ENCODE peak calls at places on chromosome 16, in eight cellular contexts. A, X, P, V, C, L, F and Q are unnamed samples.

GRCh38 chr16:67339453-67339852 is 12.8 kb downstream of the LRRC36 start:
- DNase-seq in A (no peak), L (no peak), P (no peak), V (no peak), F (no peak), C (no peak), X (peak; percentile 8), Q (no peak)

GRCh38 chr16:17404903-17405691 is 65.7 kb downstream of the XYLT1 start:
- DNase-seq in V (peak; percentile 97), F (peak; percentile 21), L (peak; percentile 50), C (no peak), X (peak; percentile 94), P (peak; percentile 49), A (no peak), Q (peak; percentile 91)

GRCh38 chr16:46885960-46886763 is 2.0 kb downstream of the GPT2 start:
- DNase-seq in A (no peak), C (peak; percentile 77), V (no peak), P (no peak), L (no peak), X (no peak), F (peak; percentile 41), Q (no peak)

GRCh38 chr16:57623251-57624043 is 5.0 kb upstream of the ADGRG1 start:
- DNase-seq in P (peak; percentile 65), A (peak; percentile 77), L (peak; percentile 54), F (no peak), C (peak; percentile 78), V (peak; percentile 72), X (no peak), Q (peak; percentile 71)

GRCh38 chr16:4660454-4661007 is 32.8 kb upstream of the NUDT16L1 start:
- DNase-seq in X (no peak), C (peak; percentile 70), F (peak; percentile 50), V (no peak), P (peak; percentile 42), A (no peak), L (peak; percentile 77), Q (no peak)

GRCh38 chr16:3458852-3459361 is 15.4 kb downstream of the NAA60 start:
- DNase-seq in P (peak; percentile 68), A (no peak), V (no peak), F (no peak), C (peak; percentile 57), L (peak; percentile 53), X (no peak), Q (no peak)

GRCh38 chr16:57473176-57473840 is 10.8 kb downstream of the POLR2C start:
- DNase-seq in C (no peak), P (no peak), A (no peak), L (no peak), V (no peak), X (no peak), F (no peak), Q (no peak)

GRCh38 chr16:82621796-82622195 is 5.0 kb upstream of the CDH13 start:
- DNase-seq in F (no peak), P (no peak), V (no peak), C (no peak), X (no peak), A (no peak), L (no peak), Q (no peak)

GRCh38 chr16:55506083-55506482 is 2.8 kb upstream of the LPCAT2 start:
- DNase-seq in L (no peak), V (no peak), P (no peak), C (no peak), A (no peak), F (no peak), X (no peak), Q (no peak)

GRCh38 chr16:55508271-55508921 is 476 bp upstream of the LPCAT2 start:
- DNase-seq in C (no peak), L (no peak), V (no peak), P (no peak), A (no peak), F (no peak), X (no peak), Q (no peak)

GRCh38 chr16:55510185-55510805 is 1.4 kb downstream of the LPCAT2 start:
- DNase-seq in F (no peak), A (no peak), X (no peak), P (no peak), L (no peak), V (no peak), C (no peak), Q (no peak)

GRCh38 chr16:55506708-55507107 is 2.2 kb upstream of the LPCAT2 start:
- DNase-seq in V (no peak), C (no peak), X (no peak), P (no peak), A (no peak), L (no peak), F (no peak), Q (no peak)

DNA sequence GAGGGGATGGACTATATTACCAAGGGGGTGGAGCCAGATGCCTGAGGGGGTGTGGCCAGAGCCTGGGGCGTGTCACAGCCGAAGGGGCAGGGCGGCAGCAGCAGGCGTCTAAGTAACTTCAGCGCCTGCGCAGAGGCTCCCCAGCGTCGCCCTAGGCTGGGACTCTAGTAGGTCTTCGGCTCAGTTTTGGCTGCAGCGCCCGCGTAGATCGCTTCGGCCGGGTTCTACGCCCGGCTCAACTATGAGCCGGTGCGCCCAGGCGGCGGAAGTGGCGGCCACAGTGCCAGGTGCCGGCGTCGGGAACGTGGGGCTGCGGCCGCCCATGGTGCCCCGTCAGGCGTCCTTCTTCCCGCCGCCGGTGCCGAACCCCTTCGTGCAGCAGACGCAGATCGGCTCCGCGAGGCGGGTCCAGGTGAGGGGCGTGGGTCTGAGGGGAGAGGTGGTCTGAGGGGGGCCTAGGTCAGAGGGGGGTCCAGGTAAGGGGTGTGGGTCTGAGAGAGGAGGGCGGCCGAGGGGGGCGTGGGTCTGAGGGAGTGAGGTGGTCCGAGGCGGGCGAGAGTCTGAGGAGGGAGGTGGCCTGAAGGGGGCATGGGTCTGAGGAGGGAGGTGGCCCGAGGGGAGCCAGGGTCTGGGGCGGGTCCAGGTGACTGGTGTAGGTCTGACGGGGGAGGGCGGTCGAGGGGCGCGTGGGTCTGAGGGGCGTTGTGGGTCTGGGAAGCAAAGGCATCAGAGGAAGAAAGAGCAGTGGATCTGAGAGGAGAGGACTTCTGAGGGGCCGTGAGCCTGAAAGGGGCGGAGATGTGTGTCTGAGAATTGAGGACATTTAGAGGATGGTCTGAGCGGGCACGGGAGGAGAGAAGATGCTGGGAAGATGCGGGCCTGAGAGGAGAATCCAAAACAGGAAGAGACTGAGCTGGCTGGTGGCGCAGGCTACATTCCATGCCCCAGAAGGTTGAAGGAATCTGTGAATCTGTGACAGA is at the start of gene LPCAT2:
- DNase-seq in V (peak; percentile 88), A (peak; percentile 97), L (peak; percentile 93), F (peak; percentile 94), P (peak; percentile 86), C (peak; percentile 91), X (no peak), Q (peak; percentile 92)
- TF ChIP-seq EP300 in V (no peak), A (no peak), L (no peak), F (no peak), P (no peak), C (no peak), X (no peak), Q (no peak)

DNA sequence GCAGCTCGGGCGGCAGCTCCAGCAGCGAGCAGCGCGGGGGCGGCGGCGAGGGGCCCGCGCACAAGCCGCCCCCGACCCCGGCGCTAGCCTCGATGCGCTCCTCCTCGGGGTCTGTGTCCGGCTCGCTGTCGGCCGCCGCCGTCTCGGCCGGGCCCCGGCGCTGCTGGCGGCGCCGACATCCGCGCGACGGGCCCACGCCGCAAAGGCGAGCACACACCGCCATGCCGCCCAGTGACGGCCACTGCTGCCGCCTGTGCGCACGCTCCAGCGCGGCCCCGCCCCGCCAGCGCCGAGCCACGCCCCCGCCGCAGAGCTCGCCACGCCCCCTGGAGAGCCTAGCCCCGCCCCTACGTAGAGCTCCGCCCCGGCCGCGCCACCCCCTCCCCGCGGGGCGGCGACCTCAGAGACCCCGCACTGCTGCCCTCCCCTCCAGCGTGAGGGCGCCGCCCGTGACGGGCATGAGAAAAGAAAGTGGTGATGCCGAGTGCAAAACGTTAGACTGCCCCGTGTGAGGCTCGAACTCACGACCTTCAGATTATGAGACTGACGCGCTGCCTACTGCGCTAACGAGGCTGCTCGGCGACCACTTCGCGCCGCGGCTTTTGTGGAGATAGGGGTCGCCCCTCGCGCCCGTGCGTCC is at the start of gene FBXO31:
- DNase-seq in C (peak; percentile 89), F (peak; percentile 95), V (peak; percentile 92), A (peak; percentile 84), L (peak; percentile 92), P (peak; percentile 93), X (peak; percentile 95), Q (peak; percentile 91)
- TF ChIP-seq POLR2AphosphoS5 in C (peak; percentile 81), F (peak; percentile 8), V (peak; percentile 84), A (no peak), L (peak; percentile 75), P (peak; percentile 75), X (no peak), Q (peak; percentile 85)

GRCh38 chr16:11010576-11011221 is 66.3 kb downstream of the CLEC16A start:
- DNase-seq in X (no peak), C (no peak), L (no peak), A (no peak), F (no peak), P (no peak), V (peak; percentile 77), Q (peak; percentile 87)
- H3K9me3 ChIP-seq in X (no peaks in the 10 kb centered on the region), C (no peaks in the 10 kb centered on the region), L (no peaks in the 10 kb centered on the region), A (no peaks in the 10 kb centered on the region), F (no peaks in the 10 kb centered on the region), P (no peaks in the 10 kb centered on the region), V (no peaks in the 10 kb centered on the region), Q (no peaks in the 10 kb centered on the region)

GRCh38 chr16:50697881-50698767 is 4.7 kb downstream of the NOD2 start:
- DNase-seq in P (peak; percentile 40), C (peak; percentile 40), X (no peak), F (no peak), A (no peak), L (peak; percentile 77), V (no peak), Q (no peak)

GRCh38 chr16:50696575-50697420 is 3.4 kb downstream of the NOD2 start:
- DNase-seq in X (peak; percentile 95), L (peak; percentile 97), A (peak; percentile 72), P (peak; percentile 91), F (no peak), V (peak; percentile 91), C (peak; percentile 77), Q (peak; percentile 94)

GRCh38 chr16:50697421-50697715 is 4.0 kb downstream of the NOD2 start:
- DNase-seq in C (no peak), F (no peak), V (no peak), X (no peak), P (no peak), L (peak; percentile 21), A (no peak), Q (no peak)

GRCh38 chr16:50702725-50703124 is 9.3 kb downstream of the NOD2 start:
- DNase-seq in L (peak; percentile 10), P (no peak), A (no peak), X (no peak), C (no peak), V (no peak), F (no peak), Q (no peak)

DNA sequence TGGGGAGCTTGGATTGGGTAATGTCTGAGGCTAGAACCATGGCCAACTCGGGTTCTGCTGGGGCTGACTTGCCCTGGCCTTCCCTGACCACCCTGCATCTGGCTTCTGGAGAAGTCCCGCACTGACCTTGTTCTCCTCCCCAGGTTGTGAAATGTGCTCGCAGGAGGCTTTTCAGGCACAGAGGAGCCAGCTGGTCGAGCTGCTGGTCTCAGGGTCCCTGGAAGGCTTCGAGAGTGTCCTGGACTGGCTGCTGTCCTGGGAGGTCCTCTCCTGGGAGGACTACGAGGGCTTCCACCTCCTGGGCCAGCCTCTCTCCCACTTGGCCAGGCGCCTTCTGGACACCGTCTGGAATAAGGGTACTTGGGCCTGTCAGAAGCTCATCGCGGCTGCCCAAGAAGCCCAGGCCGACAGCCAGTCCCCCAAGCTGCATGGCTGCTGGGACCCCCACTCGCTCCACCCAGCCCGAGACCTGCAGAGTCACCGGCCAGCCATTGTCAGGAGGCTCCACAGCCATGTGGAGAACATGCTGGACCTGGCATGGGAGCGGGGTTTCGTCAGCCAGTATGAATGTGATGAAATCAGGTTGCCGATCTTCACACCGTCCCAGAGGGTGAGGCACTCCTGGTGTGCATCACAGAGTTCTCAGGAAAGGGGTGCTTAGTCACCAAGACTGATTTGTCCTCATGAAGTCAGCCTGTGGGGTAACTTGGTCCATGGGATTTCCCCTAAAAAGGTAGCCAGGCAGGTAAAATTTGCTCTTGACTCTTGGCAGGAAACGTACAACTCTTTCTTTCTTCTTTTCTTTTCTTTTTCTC is 6.1 kb downstream of the NOD2 start:
- DNase-seq in C (no peak), P (no peak), A (no peak), F (no peak), L (peak; percentile 58), V (no peak), X (no peak), Q (no peak)
- TF ChIP-seq EP300 in C (no peak), P (no peak), A (no peak), F (no peak), L (no peak), V (no peak), X (no peak), Q (no peak)